ENCODE peak calls at places on chromosomes 7 and 10, in eight cellular contexts. T is HCT116, N is stomach, C is prostate gland, Q is spleen, U is breast epithelium, V is GM12891, Z is H1. K is an unnamed sample.

GRCh38 chr10:120789804-120790203 is 61.4 kb upstream of the WDR11 start:
- DNase-seq in T (no peak), N (no peak), C (no peak), Q (no peak), U (no peak), V (no peak), Z (no peak), K (no peak)

GRCh38 chr10:103575416-103576075 is 82.0 kb downstream of the NEURL1 start:
- DNase-seq in T (no peak), N (no peak), C (no peak), Q (no peak), U (no peak), V (no peak), Z (no peak), K (no peak)

GRCh38 chr7:51123322-51124021 is 193.1 kb downstream of the COBL start:
- DNase-seq in T (peak; percentile 26), N (no peak), C (no peak), Q (no peak), U (peak; percentile 64), V (no peak), Z (no peak), K (no peak)

GRCh38 chr10:34996843-34997242 is 93.3 kb downstream of the CUL2 start:
- DNase-seq in T (no peak), N (no peak), C (no peak), Q (no peak), U (no peak), V (no peak), Z (no peak), K (no peak)

GRCh38 chr7:77734590-77735421 is 38.5 kb downstream of the RSBN1L start:
- DNase-seq in T (no peak), N (no peak), C (no peak), Q (no peak), U (no peak), V (no peak), Z (no peak), K (no peak)

GRCh38 chr10:48467669-48468068 is 137.2 kb downstream of the ARHGAP22 start:
- DNase-seq in T (no peak), N (peak; percentile 9), C (no peak), Q (no peak), U (peak; percentile 25), V (no peak), Z (no peak), K (no peak)

GRCh38 chr10:65618125-65618524 is 1307.7 kb upstream of the LRRTM3 start:
- DNase-seq in T (no peak), N (no peak), C (no peak), Q (no peak), U (no peak), V (no peak), Z (no peak), K (no peak)

GRCh38 chr7:25288536-25289283 is 60.4 kb upstream of the NPVF start:
- DNase-seq in T (no peak), N (no peak), C (no peak), Q (no peak), U (no peak), V (no peak), Z (no peak), K (no peak)

GRCh38 chr10:8768341-8768740 is 713.9 kb downstream of the GATA3 start:
- DNase-seq in T (no peak), N (no peak), C (no peak), Q (no peak), U (no peak), V (no peak), Z (no peak), K (no peak)

GRCh38 chr7:27600247-27600646 is 62.4 kb downstream of the HIBADH start:
- DNase-seq in T (no peak), N (no peak), C (no peak), Q (no peak), U (no peak), V (no peak), Z (no peak), K (no peak)

GRCh38 chr7:38374507-38374906 is 101.1 kb upstream of the TARP start:
- DNase-seq in T (no peak), N (no peak), C (no peak), Q (no peak), U (no peak), V (no peak), Z (no peak), K (no peak)

DNA sequence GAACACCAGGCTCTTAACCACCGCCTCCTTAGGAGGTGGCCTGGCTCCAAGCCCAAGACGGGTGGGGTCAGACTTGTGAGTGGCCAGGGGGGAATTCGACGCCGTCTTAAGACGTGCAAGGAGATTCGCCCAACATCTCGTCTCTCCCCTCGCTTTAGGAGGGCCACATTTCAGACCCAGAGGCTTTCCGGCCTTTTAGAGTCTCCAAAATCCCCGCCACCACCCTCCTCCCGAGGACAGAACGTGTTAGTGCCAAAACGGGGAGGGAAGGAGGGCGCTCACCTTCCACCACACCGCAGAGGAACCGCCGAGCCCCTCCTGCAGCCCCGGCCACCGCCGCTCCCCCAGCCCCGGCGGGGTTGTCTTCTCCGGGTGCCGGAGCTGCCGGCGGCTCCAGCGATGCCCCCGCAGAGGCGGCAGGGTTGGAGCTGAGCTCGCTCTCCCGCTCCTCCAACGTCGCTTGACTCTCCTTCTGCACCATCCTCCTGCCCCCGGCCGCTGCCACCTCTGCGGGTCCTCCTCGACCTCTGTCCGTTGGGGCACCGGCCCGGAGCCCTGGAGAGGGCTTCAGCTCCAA is 614 bp downstream of the OGA start:
- DNase-seq in T (peak; percentile 83), N (peak; percentile 90), C (peak; percentile 92), Q (peak; percentile 93), U (peak; percentile 90), V (no peak), Z (no peak), K (peak; percentile 97)
- TF ChIP-seq POLR2A in T (peak; percentile 79), N (no peak), C (peak; percentile 63), Q (no peak), U (no peak), V (no peak), Z (peak; percentile 46), K (peak; percentile 74)

GRCh38 chr10:58373446-58373834 is 11.8 kb upstream of the TFAM start:
- DNase-seq in T (no peak), N (no peak), C (no peak), Q (no peak), U (no peak), V (no peak), Z (no peak), K (no peak)

GRCh38 chr10:58367049-58367448 is 18.2 kb upstream of the TFAM start:
- DNase-seq in T (no peak), N (no peak), C (no peak), Q (no peak), U (no peak), V (no peak), Z (no peak), K (no peak)

GRCh38 chr10:58371473-58371872 is 13.7 kb upstream of the TFAM start:
- DNase-seq in T (no peak), N (no peak), C (no peak), Q (no peak), U (no peak), V (no peak), Z (no peak), K (no peak)

GRCh38 chr10:58372630-58373445 is 12.4 kb upstream of the TFAM start:
- DNase-seq in T (no peak), N (no peak), C (no peak), Q (no peak), U (no peak), V (no peak), Z (no peak), K (no peak)
- TF ChIP-seq POLR2AphosphoS5 in T (no peak), N (no peak), C (no peak), Q (no peak), U (no peak), V (no peak), Z (no peak), K (no peak)

DNA sequence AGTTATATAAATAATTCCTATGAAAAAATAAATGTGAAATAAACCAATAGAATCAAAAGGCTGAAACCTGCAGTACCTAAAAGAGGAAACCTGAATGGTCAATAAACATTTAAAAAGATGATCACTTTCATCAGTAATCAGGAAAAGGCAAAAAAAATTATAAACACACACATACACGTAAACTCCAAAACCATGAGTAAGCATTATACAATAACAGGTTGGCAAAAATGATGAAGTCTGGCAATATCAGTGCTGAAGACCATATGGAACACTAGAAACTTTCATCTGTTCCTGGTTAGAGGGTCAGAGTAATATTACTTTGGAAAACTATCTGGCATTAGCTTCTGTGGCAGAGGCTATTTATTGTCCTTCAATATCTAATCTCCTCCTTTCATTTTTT is 38.5 kb downstream of the PTF1A start:
- DNase-seq in T (no peak), N (no peak), C (no peak), Q (no peak), U (no peak), V (no peak), Z (no peak), K (no peak)
- TF ChIP-seq POLR2A in T (no peak), N (no peak), C (no peak), Q (no peak), U (no peak), V (no peak), Z (no peak), K (no peak)

GRCh38 chr7:112190120-112190519 is 16.1 kb downstream of the DOCK4 start:
- DNase-seq in T (no peak), N (no peak), C (no peak), Q (no peak), U (no peak), V (no peak), Z (no peak), K (no peak)

GRCh38 chr7:112188257-112188656 is 17.9 kb downstream of the DOCK4 start:
- DNase-seq in T (no peak), N (no peak), C (no peak), Q (no peak), U (no peak), V (no peak), Z (no peak), K (no peak)

GRCh38 chr7:112193915-112194502 is 12.2 kb downstream of the DOCK4 start:
- DNase-seq in T (no peak), N (no peak), C (no peak), Q (no peak), U (no peak), V (no peak), Z (no peak), K (no peak)

GRCh38 chr7:112195717-112196116 is 10.5 kb downstream of the DOCK4 start:
- DNase-seq in T (no peak), N (no peak), C (no peak), Q (no peak), U (no peak), V (no peak), Z (no peak), K (no peak)

DNA sequence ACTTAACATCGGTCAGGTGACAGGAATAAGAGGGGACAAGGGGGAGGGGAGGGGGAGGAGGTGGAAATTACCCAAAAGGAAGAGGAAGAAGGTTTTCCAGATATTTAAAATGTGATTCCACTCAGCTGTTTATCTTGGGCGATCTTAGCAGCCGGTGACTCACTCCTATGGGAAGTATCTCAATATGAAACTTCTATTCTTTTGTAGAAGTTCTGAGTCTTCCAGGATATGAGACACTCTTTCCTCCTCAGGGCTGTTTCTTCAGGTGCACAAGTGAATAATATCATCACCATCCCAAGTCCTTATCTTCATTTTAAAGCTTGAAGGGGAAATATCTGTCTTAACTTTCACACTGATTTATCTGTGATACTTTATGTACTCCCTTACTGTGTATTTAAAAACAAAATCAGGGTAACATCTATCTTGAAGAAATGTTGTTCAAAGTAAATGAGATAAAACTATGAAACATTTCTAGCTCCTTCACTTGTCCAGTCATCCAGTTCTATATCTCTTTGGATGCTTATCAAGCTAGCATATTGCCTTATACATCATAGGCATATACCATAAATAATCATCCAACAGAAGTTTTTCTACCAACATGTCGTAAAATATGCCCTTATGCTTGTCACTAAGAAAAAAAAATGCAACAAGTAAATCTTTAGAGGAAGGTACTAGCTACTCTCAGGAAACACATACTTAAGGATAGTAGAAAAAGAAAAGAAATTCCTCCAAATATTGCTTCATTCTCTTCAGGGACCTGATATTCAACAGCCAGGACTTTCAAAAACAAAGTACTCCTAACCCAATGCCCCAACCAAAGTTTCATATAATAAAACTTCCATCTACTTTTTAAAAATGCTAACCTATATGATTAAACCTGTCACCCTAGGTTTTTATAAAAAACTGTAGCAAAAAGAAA is 13.7 kb downstream of the DOCK4 start:
- DNase-seq in T (no peak), N (no peak), C (no peak), Q (no peak), U (no peak), V (no peak), Z (no peak), K (no peak)
- TF ChIP-seq POLR2AphosphoS5 in T (no peak), N (no peak), C (no peak), Q (no peak), U (no peak), V (no peak), Z (no peak), K (peak; percentile 39)

K was measured in sigmoid colon.